ENCODE peak calls at places on chromosomes 16 and 17, in seven cellular contexts. Q, X, D, G, F, V and E are unnamed samples.

GRCh38 chr17:66542183-66542966 is 240.0 kb downstream of the PRKCA start:
- DNase-seq in Q (no peak), X (no peak), D (no peak), G (peak; percentile 66), F (peak; percentile 76), V (no peak), E (no peak)

GRCh38 chr17:50583636-50584035 is 23.1 kb downstream of the CACNA1G start:
- DNase-seq in Q (no peak), X (no peak), D (no peak), G (no peak), F (no peak), V (no peak), E (no peak)

GRCh38 chr17:80688994-80689635 is 144.5 kb downstream of the RPTOR start:
- DNase-seq in Q (no peak), X (no peak), D (no peak), G (no peak), F (no peak), V (no peak), E (no peak)

GRCh38 chr16:31700530-31701388 is 172.8 kb upstream of the ZNF267 start:
- DNase-seq in Q (peak; percentile 93), X (no peak), D (peak; percentile 67), G (no peak), F (peak; percentile 28), V (peak; percentile 87), E (peak; percentile 86)

GRCh38 chr16:88058136-88058535 is 106.9 kb downstream of the BANP start:
- DNase-seq in Q (no peak), X (no peak), D (no peak), G (no peak), F (no peak), V (no peak), E (no peak)

GRCh38 chr16:89308391-89309333 is 91.2 kb downstream of the ZNF778 start:
- DNase-seq in Q (peak; percentile 73), X (no peak), D (no peak), G (no peak), F (no peak), V (no peak), E (no peak)

GRCh38 chr16:50096791-50097190 is 31.0 kb downstream of the HEATR3 start:
- DNase-seq in Q (no peak), X (no peak), D (no peak), G (no peak), F (peak; percentile 53), V (no peak), E (no peak)

GRCh38 chr17:7523033-7523432 is 25.8 kb upstream of the TNFSF12 start:
- DNase-seq in Q (peak; percentile 58), X (no peak), D (peak; percentile 9), G (peak; percentile 3), F (peak; percentile 8), V (no peak), E (no peak)

GRCh38 chr16:55091213-55091870 is 160.7 kb downstream of the IRX5 start:
- DNase-seq in Q (no peak), X (no peak), D (no peak), G (no peak), F (no peak), V (no peak), E (no peak)

GRCh38 chr16:3509470-3509928 is 8.7 kb downstream of the CLUAP1 start:
- DNase-seq in Q (no peak), X (no peak), D (no peak), G (peak; percentile 72), F (peak; percentile 22), V (peak; percentile 33), E (no peak)

GRCh38 chr16:68921654-68922053 is 78.3 kb downstream of the TANGO6 start:
- DNase-seq in Q (no peak), X (no peak), D (no peak), G (peak; percentile 95), F (peak; percentile 51), V (no peak), E (no peak)

GRCh38 chr17:65062168-65062915 is 5.8 kb upstream of the GNA13 start:
- DNase-seq in Q (no peak), X (no peak), D (no peak), G (peak; percentile 57), F (no peak), V (no peak), E (no peak)

GRCh38 chr16:56569971-56570370 is 5.1 kb downstream of the MT4 start:
- DNase-seq in Q (no peak), X (no peak), D (no peak), G (no peak), F (no peak), V (no peak), E (no peak)

GRCh38 chr17:75625813-75626486 is 7.3 kb upstream of the SMIM5 start:
- DNase-seq in Q (peak; percentile 87), X (no peak), D (peak; percentile 64), G (peak; percentile 49), F (no peak), V (peak; percentile 60), E (no peak)

GRCh38 chr17:15263206-15263579 is 1.9 kb downstream of the PMP22 start:
- DNase-seq in Q (peak; percentile 57), X (peak; percentile 81), D (no peak), G (peak; percentile 64), F (peak; percentile 90), V (peak; percentile 69), E (peak; percentile 38)

GRCh38 chr17:70702683-70703255 is 533.4 kb downstream of the KCNJ2 start:
- DNase-seq in Q (no peak), X (no peak), D (no peak), G (no peak), F (no peak), V (no peak), E (no peak)

DNA sequence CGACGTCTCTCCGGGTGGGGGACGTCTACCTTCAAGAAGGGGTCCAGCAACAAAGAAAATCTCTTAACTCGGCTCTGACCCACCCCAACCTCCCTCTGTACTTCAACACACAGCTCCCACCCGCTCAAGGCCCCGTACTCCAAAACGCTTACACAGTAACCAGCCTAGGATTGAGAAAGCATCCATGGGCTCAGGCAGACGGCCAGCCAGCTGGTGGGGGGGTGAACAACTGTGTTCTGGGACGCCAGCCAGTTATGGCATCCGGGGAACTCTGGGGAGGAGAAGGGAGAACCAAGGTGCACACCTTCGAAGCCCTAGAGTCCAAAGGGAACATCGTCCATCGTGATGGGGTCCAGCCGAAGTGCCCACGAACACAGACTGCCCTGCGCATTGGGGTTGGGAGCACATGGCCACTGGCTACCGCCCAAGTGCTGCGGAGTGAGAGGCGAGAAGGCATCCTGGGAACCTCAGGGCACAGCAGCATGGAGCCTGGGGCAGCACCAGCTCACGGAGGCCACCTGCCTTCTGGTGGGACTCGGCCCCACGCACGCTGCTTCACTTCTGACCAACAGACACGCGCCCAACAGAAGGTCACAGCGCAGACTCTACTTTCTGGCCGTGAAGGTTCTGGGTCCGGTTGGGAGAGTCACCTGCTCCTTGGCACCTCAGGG is 14.3 kb downstream of the SLC16A3 start:
- DNase-seq in Q (no peak), X (no peak), D (no peak), G (peak; percentile 54), F (peak; percentile 83), V (peak; percentile 88), E (no peak)
- TF ChIP-seq CTCF in Q (no peak), X (no peak), D (no peak), G (no peak), F (no peak), V (no peak), E (no peak)

DNA sequence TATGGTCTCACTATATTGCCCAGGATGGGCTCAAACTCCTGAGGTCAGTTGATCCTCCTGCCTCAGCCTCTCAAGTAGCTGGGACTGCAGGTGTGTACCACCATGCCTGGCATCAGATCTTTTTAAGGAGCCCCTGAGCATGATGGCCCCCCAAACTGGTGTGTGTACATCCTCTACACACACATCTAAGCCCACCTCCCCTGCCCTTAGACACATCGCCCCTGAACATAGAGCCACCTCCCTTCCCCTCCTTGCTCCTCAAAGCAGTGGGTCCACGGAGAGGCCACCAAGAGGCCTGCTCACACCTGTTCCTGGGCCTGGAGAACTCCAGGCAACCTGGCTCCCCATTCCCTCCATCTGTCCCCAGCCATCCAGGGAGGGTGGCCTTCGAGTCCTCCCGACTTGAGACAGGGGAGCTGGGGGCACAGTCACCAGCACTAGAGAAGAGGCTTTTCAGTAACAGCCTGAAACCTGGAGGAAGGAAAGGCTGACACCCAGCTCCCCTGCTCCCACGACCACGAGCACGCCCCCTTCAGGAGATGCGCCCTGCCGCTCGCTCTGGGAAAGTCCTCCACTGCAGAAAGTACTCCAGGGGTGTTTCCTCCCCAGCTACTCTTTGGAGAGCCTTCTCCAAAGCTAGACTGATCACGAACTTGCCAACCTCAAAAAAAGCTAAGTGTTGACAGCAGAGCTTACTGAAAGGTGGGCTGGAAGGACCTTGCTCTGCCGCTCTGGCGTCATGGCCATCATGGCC is 12.6 kb upstream of the PRR29 start:
- DNase-seq in Q (peak; percentile 48), X (no peak), D (no peak), G (no peak), F (no peak), V (no peak), E (no peak)
- TF ChIP-seq CTCF in Q (no peak), X (no peak), D (no peak), G (peak; percentile 27), F (no peak), V (no peak), E (no peak)

DNA sequence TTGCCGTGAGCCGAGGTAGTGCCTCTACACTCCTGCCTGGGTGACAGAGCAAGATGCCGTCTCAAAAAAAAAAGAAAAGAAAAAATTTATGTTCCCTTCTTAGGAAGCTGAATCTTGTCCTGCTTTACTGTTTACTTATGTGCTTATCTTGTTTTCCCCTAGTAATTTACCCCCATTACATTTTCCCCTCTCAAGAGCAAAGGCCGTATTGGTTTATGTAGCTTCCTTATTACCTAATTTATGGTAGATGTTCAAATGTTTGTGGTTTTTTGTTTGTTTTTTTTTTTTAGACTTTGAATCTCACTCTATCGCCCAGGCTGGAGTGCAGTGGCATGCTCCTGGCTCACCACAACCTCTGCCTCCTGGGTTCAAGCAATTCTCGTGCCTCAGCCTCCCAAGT is 10.3 kb upstream of the SLC52A1 start:
- DNase-seq in Q (no peak), X (no peak), D (no peak), G (no peak), F (no peak), V (no peak), E (no peak)
- TF ChIP-seq CTCF in Q (no peak), X (no peak), D (no peak), G (no peak), F (no peak), V (no peak), E (no peak)

GRCh38 chr17:76781056-76781982 is 43.4 kb downstream of the MFSD11 start:
- DNase-seq in Q (no peak), X (no peak), D (no peak), G (no peak), F (no peak), V (no peak), E (no peak)
- TF ChIP-seq CTCF in Q (no peak), X (no peak), D (no peak), G (peak; percentile 32), F (peak; percentile 10), V (no peak), E (no peak)

GRCh38 chr16:74183601-74184365 is 112.8 kb upstream of the PSMD7 start:
- DNase-seq in Q (no peak), X (no peak), D (no peak), G (no peak), F (no peak), V (no peak), E (no peak)
- TF ChIP-seq CTCF in Q (no peak), X (no peak), D (no peak), G (no peak), F (no peak), V (no peak), E (no peak)

DNA sequence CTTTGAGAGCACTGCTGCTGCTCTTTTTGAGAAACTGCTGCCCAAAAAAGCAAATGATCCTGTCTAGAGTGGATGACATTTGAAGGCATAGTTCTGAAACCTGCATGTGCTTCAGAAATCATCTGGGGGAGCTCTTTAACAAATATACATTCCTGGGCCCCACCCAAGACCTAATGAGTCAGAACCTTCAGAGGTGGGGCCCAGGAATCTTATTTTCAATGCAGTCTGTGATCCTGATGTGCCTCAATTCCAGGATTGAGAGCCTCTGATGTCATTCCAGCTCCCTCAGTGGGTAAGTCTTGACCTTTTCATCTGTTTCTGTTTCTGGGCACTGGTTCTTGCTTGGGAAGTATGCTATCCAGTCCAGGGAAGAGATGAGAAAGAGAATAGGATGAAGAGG is 42.3 kb downstream of the HNF1B start:
- DNase-seq in Q (no peak), X (no peak), D (no peak), G (peak; percentile 58), F (peak; percentile 88), V (no peak), E (no peak)
- TF ChIP-seq CTCF in Q (no peak), X (no peak), D (no peak), G (peak; percentile 32), F (no peak), V (no peak), E (no peak)